ENCODE peak calls at places on chromosomes 4 and X, in five cellular contexts. W is stimulated activated CD8-positive, alpha-beta memory T cell treated with anti-CD3 and anti-CD28 coated beads, Interleukin-7, amount 100 ng/mL, for 24 hours; Z is stimulated activated CD4-positive, alpha-beta T cell treated with anti-CD3 and anti-CD28 coated beads, Interleukin-15, amount 100 ng/mL, for 1 hour; H is nephron progenitor cell; C is lower leg skin. T is an unnamed sample.

GRCh38 chr4:85860066-85860465 is 385.1 kb downstream of the ARHGAP24 start:
- DNase-seq in W (no peak), C (no peak), H (no peak), Z (no peak), T (no peak)

GRCh38 chr4:1377606-1378261 is 28.5 kb downstream of the NKX1-1 start:
- DNase-seq in C (no peak), W (no peak), Z (no peak), H (peak; percentile 1), T (peak; percentile 64)

GRCh38 chr4:85431156-85431555 is 43.8 kb upstream of the ARHGAP24 start:
- DNase-seq in Z (no peak), C (no peak), W (no peak), H (no peak), T (no peak)

GRCh38 chrX:41589634-41590270 is 99.0 kb upstream of the GPR34 start:
- DNase-seq in W (no peak), Z (no peak), C (no peak), H (no peak), T (no peak)

GRCh38 chrX:132908891-132909290 is 49.5 kb downstream of the HS6ST2 start:
- DNase-seq in C (no peak), Z (no peak), H (no peak), W (no peak), T (no peak)

GRCh38 chr4:114180481-114180880 is 201.0 kb upstream of the ARSJ start:
- DNase-seq in H (peak; percentile 31), W (no peak), C (peak; percentile 17), Z (peak; percentile 29), T (peak; percentile 48)

GRCh38 chr4:15253346-15253745 is 174.5 kb upstream of the C1QTNF7 start:
- DNase-seq in H (no peak), C (no peak), W (no peak), Z (no peak), T (no peak)

GRCh38 chr4:15547392-15547791 is 77.7 kb downstream of the CC2D2A start:
- DNase-seq in H (no peak), C (no peak), Z (no peak), W (no peak), T (no peak)

GRCh38 chr4:54423066-54423465 is 194.0 kb downstream of the PDGFRA start:
- DNase-seq in W (no peak), C (no peak), H (no peak), Z (no peak), T (no peak)

GRCh38 chr4:185265942-185266341 is 56.5 kb downstream of the SNX25 start:
- DNase-seq in H (no peak), W (no peak), C (no peak), Z (no peak), T (no peak)

GRCh38 chrX:45667666-45668065 is 467.0 kb upstream of the DIPK2B start:
- DNase-seq in H (no peak), Z (no peak), C (no peak), W (no peak), T (no peak)

GRCh38 chr4:100063355-100063754 is 113.3 kb upstream of the H2AZ1 start:
- DNase-seq in W (no peak), Z (no peak), H (no peak), C (no peak), T (no peak)

GRCh38 chrX:9911479-9911878 is 55.7 kb upstream of the CLDN34 start:
- DNase-seq in C (no peak), W (no peak), Z (no peak), H (no peak), T (no peak)

GRCh38 chrX:10310502-10310901 is 153.7 kb downstream of the CLCN4 start:
- DNase-seq in Z (no peak), H (no peak), C (no peak), W (no peak), T (no peak)

GRCh38 chrX:56797966-56798711 is 69.1 kb downstream of the NBDY start:
- DNase-seq in C (no peak), Z (no peak), W (no peak), H (no peak), T (no peak)

GRCh38 chr4:26609398-26609797 is 25.5 kb downstream of the TBC1D19 start:
- DNase-seq in H (no peak), C (no peak), W (no peak), Z (no peak), T (no peak)

GRCh38 chr4:123619895-123620294 is 223.3 kb downstream of the SPRY1 start:
- DNase-seq in C (no peak), W (no peak), H (no peak), Z (no peak), T (no peak)

GRCh38 chr4:40309250-40309774 is 25.8 kb upstream of the CHRNA9 start:
- DNase-seq in W (peak; percentile 85), C (peak; percentile 82), H (peak; percentile 92), Z (peak; percentile 86), T (peak; percentile 94)

GRCh38 chr4:37998225-37998624 is 38.0 kb downstream of the PTTG2 start:
- DNase-seq in H (no peak), W (no peak), Z (no peak), C (no peak), T (no peak)

GRCh38 chr4:140372607-140373327 is 679 bp upstream of the SCOC start:
- DNase-seq in W (no peak), C (no peak), H (no peak), Z (no peak), T (no peak)

GRCh38 chr4:1093391-1094335 is 19.7 kb downstream of the RNF212 start:
- DNase-seq in W (no peak), Z (no peak), H (no peak), C (no peak), T (no peak)

GRCh38 chrX:17580529-17581155 is 156.7 kb upstream of the SCML1 start:
- DNase-seq in C (no peak), H (no peak), Z (no peak), W (no peak), T (no peak)

GRCh38 chr4:109786846-109787245 is 15.0 kb downstream of the CFI start:
- DNase-seq in C (no peak), Z (no peak), H (no peak), W (no peak), T (no peak)

GRCh38 chrX:110087485-110088356 is 84.8 kb downstream of the TMEM164 start:
- DNase-seq in C (no peak), W (no peak), Z (no peak), H (no peak), T (peak; percentile 47)